ENCODE peak calls at places on chromosomes 12 and 14, in seven cellular contexts. R, H, W, S, L, V and F are unnamed samples.

GRCh38 chr12:31866523-31866922 is 92.7 kb upstream of the RESF1 start:
- DNase-seq in R (no peak), H (no peak), W (no peak), S (no peak), L (no peak), V (no peak), F (no peak)

GRCh38 chr12:104414581-104415305 is 42.0 kb upstream of the CHST11 start:
- DNase-seq in R (no peak), H (no peak), W (no peak), S (no peak), L (no peak), V (no peak), F (no peak)

GRCh38 chr12:104494816-104495158 is 38.0 kb downstream of the CHST11 start:
- DNase-seq in R (no peak), H (no peak), W (no peak), S (no peak), L (no peak), V (no peak), F (no peak)

GRCh38 chr14:104091927-104092771 is 6.6 kb downstream of the ASPG start:
- DNase-seq in R (no peak), H (no peak), W (no peak), S (no peak), L (no peak), V (no peak), F (no peak)

GRCh38 chr12:15899282-15899870 is 11.8 kb upstream of the DERA start:
- DNase-seq in R (peak), H (peak), W (no peak), S (peak), L (no peak), V (no peak), F (no peak)

GRCh38 chr12:96068636-96069035 is 33.2 kb upstream of the LTA4H start:
- DNase-seq in R (no peak), H (no peak), W (no peak), S (no peak), L (no peak), V (no peak), F (no peak)

GRCh38 chr14:104881369-104881979 is 16.4 kb downstream of the CEP170B start:
- DNase-seq in R (no peak), H (peak), W (no peak), S (no peak), L (no peak), V (no peak), F (no peak)

GRCh38 chr12:50734409-50735263 is 29.3 kb upstream of the ATF1 start:
- DNase-seq in R (peak), H (no peak), W (peak), S (peak), L (no peak), V (no peak), F (peak)

GRCh38 chr12:48159976-48160525 is 2.7 kb upstream of the ASB8 start:
- DNase-seq in R (no peak), H (no peak), W (peak), S (no peak), L (no peak), V (no peak), F (no peak)

GRCh38 chr12:122423258-122424165 is 1.0 kb upstream of the CLIP1 start:
- DNase-seq in R (no peak), H (no peak), W (peak), S (peak), L (peak), V (no peak), F (no peak)

GRCh38 chr14:58572092-58572853 is 65.5 kb upstream of the DACT1 start:
- DNase-seq in R (no peak), H (no peak), W (peak), S (no peak), L (no peak), V (no peak), F (peak)

GRCh38 chr14:59919582-59920377 is at the start of gene LRRC9:
- DNase-seq in R (peak), H (peak), W (no peak), S (no peak), L (peak), V (no peak), F (peak)

GRCh38 chr14:22641851-22642250 is 2.3 kb downstream of the OR6J1 start:
- DNase-seq in R (no peak), H (no peak), W (no peak), S (no peak), L (no peak), V (no peak), F (no peak)

GRCh38 chr14:39843881-39844280 is 411.6 kb upstream of the FBXO33 start:
- DNase-seq in R (no peak), H (no peak), W (no peak), S (no peak), L (no peak), V (no peak), F (no peak)

GRCh38 chr12:76037130-76038105 is 5.8 kb upstream of the PHLDA1 start:
- DNase-seq in R (peak), H (peak), W (peak), S (peak), L (no peak), V (no peak), F (no peak)

GRCh38 chr12:64681200-64682052 is 71.1 kb downstream of the RASSF3 start:
- DNase-seq in R (no peak), H (no peak), W (no peak), S (no peak), L (no peak), V (no peak), F (peak)

GRCh38 chr14:99574099-99574880 is 29.7 kb downstream of the CCDC85C start:
- DNase-seq in R (no peak), H (no peak), W (peak), S (no peak), L (no peak), V (no peak), F (no peak)

GRCh38 chr12:127235771-127236170 is 1031.2 kb upstream of the TMEM132C start:
- DNase-seq in R (no peak), H (no peak), W (no peak), S (no peak), L (no peak), V (no peak), F (no peak)